ENCODE peak calls at places on chromosomes 16 and 17, in six cellular contexts. C is effector memory CD4-positive, alpha-beta T cell; T is fibroblast of pulmonary artery; V is CD4-positive, alpha-beta T cell; M is lower lobe of right lung; Z is NCI-H1694. R is an unnamed sample.

GRCh38 chr17:5686246-5686645 is 101.9 kb upstream of the NLRP1 start:
- DNase-seq in C (no peak), T (no peak), V (no peak), M (no peak), Z (no peak), R (no peak)

GRCh38 chr17:81153340-81153803 is 11.9 kb upstream of the PVALEF start:
- DNase-seq in C (peak), T (peak), V (no peak), M (no peak), Z (no peak), R (no peak)

GRCh38 chr17:75631353-75631752 is 1.9 kb upstream of the SMIM5 start:
- DNase-seq in C (no peak), T (no peak), V (no peak), M (peak), Z (no peak), R (no peak)

GRCh38 chr16:24071990-24072389 is 184.1 kb upstream of the CACNG3 start:
- DNase-seq in C (no peak), T (no peak), V (no peak), M (no peak), Z (no peak), R (no peak)

GRCh38 chr17:49513616-49514373 is 18.7 kb downstream of the NGFR start:
- DNase-seq in C (no peak), T (no peak), V (no peak), M (no peak), Z (no peak), R (no peak)

GRCh38 chr17:80043963-80044362 is 7.5 kb downstream of the CCDC40 start:
- DNase-seq in C (no peak), T (no peak), V (no peak), M (no peak), Z (no peak), R (no peak)

GRCh38 chr17:82350182-82351030 is 8.6 kb upstream of the TEX19 start:
- DNase-seq in C (no peak), T (no peak), V (no peak), M (no peak), Z (no peak), R (no peak)

GRCh38 chr17:44826123-44826790 is 3.8 kb downstream of the GJC1 start:
- DNase-seq in C (no peak), T (no peak), V (no peak), M (no peak), Z (no peak), R (peak)

GRCh38 chr16:24674877-24675276 is 54.6 kb upstream of the TNRC6A start:
- DNase-seq in C (no peak), T (no peak), V (no peak), M (no peak), Z (no peak), R (no peak)

GRCh38 chr17:56009795-56010715 is 143.2 kb upstream of the ANKFN1 start:
- DNase-seq in C (no peak), T (no peak), V (no peak), M (no peak), Z (no peak), R (no peak)

GRCh38 chr17:49567104-49567521 is 8.6 kb upstream of the NXPH3 start:
- DNase-seq in C (no peak), T (no peak), V (no peak), M (peak), Z (no peak), R (no peak)

GRCh38 chr16:57607676-57608461 is 20.6 kb upstream of the ADGRG1 start:
- DNase-seq in C (no peak), T (no peak), V (no peak), M (no peak), Z (no peak), R (no peak)